ENCODE peak calls at places on chromosomes 4 and X, in six cellular contexts. X, Z, R, Y, M and V are unnamed samples.

GRCh38 chr4:15037923-15038541 is 35.8 kb downstream of the CPEB2 start:
- DNase-seq in Y (no peak), M (no peak), X (peak), Z (no peak), R (no peak), V (no peak)

GRCh38 chr4:102623622-102624021 is 122.5 kb downstream of the NFKB1 start:
- DNase-seq in M (peak), X (peak), Z (no peak), R (no peak), Y (no peak), V (no peak)

GRCh38 chr4:146302833-146303232 is 88.5 kb downstream of the REELD1 start:
- DNase-seq in R (no peak), Z (no peak), Y (no peak), X (no peak), M (no peak), V (no peak)

GRCh38 chrX:139930923-139931645 is 1.8 kb downstream of the ATP11C start:
- DNase-seq in Y (peak), M (peak), X (peak), R (no peak), Z (peak), V (no peak)

GRCh38 chrX:73855546-73855945 is 292.5 kb downstream of the CHIC1 start:
- DNase-seq in Z (peak), R (peak), Y (peak), X (peak), M (peak), V (peak)

GRCh38 chr4:59553063-59553738 is 1646.9 kb upstream of the ADGRL3 start:
- DNase-seq in Y (peak), Z (no peak), R (no peak), M (peak), X (no peak), V (peak)

GRCh38 chr4:41060352-41061318 is 153.7 kb downstream of the APBB2 start:
- DNase-seq in M (no peak), R (no peak), Z (no peak), X (peak), Y (no peak), V (no peak)

GRCh38 chr4:123784626-123785025 is 388.0 kb downstream of the SPRY1 start:
- DNase-seq in X (no peak), Y (no peak), Z (no peak), M (no peak), R (no peak), V (no peak)

GRCh38 chr4:90357117-90357710 is 230.0 kb downstream of the CCSER1 start:
- DNase-seq in R (peak), X (peak), Y (peak), Z (no peak), M (peak), V (peak)

DNA sequence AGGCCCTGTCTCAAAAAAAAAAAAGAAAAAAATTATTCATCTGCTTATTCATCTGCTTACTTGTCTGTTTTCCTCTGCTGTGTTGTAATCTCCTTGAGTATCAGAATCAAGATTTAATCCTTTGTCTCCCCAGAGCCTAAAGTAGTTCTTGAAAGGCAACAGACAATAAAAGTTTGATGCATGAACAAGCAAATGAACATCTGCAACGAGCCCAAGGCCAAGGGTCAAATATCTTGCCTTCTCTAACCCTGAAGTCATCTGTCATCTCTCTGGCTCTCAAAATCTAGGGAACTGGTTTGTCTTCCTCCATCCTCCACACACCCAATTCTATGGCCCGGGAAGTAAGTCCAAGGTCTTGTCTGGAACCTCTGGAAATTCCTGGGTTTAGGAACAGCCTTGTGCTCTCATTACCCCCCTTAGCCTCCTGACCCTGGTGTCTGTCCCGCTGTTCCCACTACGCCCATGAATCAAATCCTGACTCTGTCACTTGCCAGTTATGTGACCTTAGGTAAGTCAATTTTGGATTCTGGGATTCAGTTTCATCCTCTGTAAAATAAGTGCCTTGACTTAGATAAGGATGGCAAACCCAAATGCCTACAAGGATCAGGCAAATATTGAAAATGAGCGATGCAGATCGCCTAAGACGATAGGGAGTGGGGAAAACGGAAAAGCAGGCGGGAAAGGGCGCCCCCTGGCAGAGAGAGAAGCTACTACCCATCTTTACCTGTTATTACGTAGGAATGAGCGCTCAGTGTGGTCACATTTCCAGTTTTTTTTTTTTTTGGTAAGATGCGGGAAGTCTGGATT is 102.7 kb upstream of the DHX15 start:
- DNase-seq in M (peak), R (no peak), Z (peak), Y (no peak), X (no peak), V (no peak)
- TF ChIP-seq CTCF in M (peak), R (peak), Z (peak), Y (peak), X (peak), V (peak)

GRCh38 chr4:119678761-119679160 is 50.2 kb upstream of the PDE5A start:
- DNase-seq in R (no peak), X (no peak), Y (no peak), M (no peak), Z (no peak), V (no peak)
- H3K4me3 ChIP-seq in R (no peak), X (no peak), Y (no peak), M (no peak), Z (no peak), V (no peak)

GRCh38 chrX:130628522-130628921 is 226.7 kb downstream of the RBMX2 start:
- DNase-seq in M (no peak), Y (no peak), R (no peak), Z (no peak), X (no peak), V (no peak)

GRCh38 chrX:130625381-130625780 is 223.6 kb downstream of the RBMX2 start:
- DNase-seq in X (no peak), M (no peak), Y (no peak), R (no peak), Z (no peak), V (peak)

GRCh38 chrX:130626521-130626920 is 224.7 kb downstream of the RBMX2 start:
- DNase-seq in R (peak), Z (no peak), Y (no peak), M (no peak), X (no peak), V (no peak)

GRCh38 chrX:130623508-130623907 is 221.7 kb downstream of the RBMX2 start:
- DNase-seq in Y (no peak), M (no peak), Z (no peak), R (no peak), X (no peak), V (no peak)
- TF ChIP-seq CTCF in Y (no peak), M (no peak), Z (no peak), R (no peak), X (no peak), V (no peak)

GRCh38 chr4:87073570-87074470 is 139.0 kb downstream of the AFF1 start:
- DNase-seq in M (no peak), R (no peak), X (peak), Y (peak), Z (peak), V (no peak)
- H3K4me3 ChIP-seq in M (no peak), R (no peak), X (no peak), Y (no peak), Z (peak), V (no peak)

GRCh38 chrX:40058719-40059118 is 39.0 kb downstream of the BCOR start:
- DNase-seq in X (no peak), M (no peak), Z (no peak), R (no peak), Y (no peak), V (no peak)
- TF ChIP-seq CTCF in X (no peak), M (no peak), Z (no peak), R (no peak), Y (no peak), V (no peak)